ENCODE peak calls at places on chromosomes 2 and 18, in ten cellular contexts. One of them, this sample, is unnamed.

GRCh38 chr2:132757676-132758075 is 87.7 kb upstream of the LYPD1 start:
- DNase-seq in NCI-H345: no peak
- DNase-seq in endothelial cell: no peak
- DNase-seq in NCI-H1694 treated with DMSO at 0.1 percent for 48 hours: no peak
- DNase-seq in left lobe of liver: no peak
- DNase-seq in OCI-LY7: no peak
- DNase-seq in upper lobe of left lung: no peak
- DNase-seq in stromal cell of bone marrow: no peak
- DNase-seq in activated CD4-positive, CD25-positive, alpha-beta regulatory T cell treated with anti-CD3 and anti-CD28 coated beads, Interleukin-2, amount 50 U/mL, for 72 hours: no peak
- DNase-seq in HCT116: no peak
- DNase-seq in this sample: no peak

GRCh38 chr2:37917281-37918228 is 7.5 kb upstream of the RMDN2 start:
- DNase-seq in NCI-H345: no peak
- DNase-seq in endothelial cell: no peak
- DNase-seq in NCI-H1694 treated with DMSO at 0.1 percent for 48 hours: no peak
- DNase-seq in left lobe of liver: no peak
- DNase-seq in OCI-LY7: no peak
- DNase-seq in upper lobe of left lung: no peak
- DNase-seq in stromal cell of bone marrow: no peak
- DNase-seq in activated CD4-positive, CD25-positive, alpha-beta regulatory T cell treated with anti-CD3 and anti-CD28 coated beads, Interleukin-2, amount 50 U/mL, for 72 hours: no peak
- DNase-seq in HCT116: no peak
- DNase-seq in this sample: no peak

GRCh38 chr2:43634604-43635306 is 2.3 kb upstream of the PLEKHH2 start:
- DNase-seq in NCI-H345: peak; percentile 91
- DNase-seq in endothelial cell: no peak
- DNase-seq in NCI-H1694 treated with DMSO at 0.1 percent for 48 hours: no peak
- DNase-seq in left lobe of liver: no peak
- DNase-seq in OCI-LY7: peak; percentile 35
- DNase-seq in upper lobe of left lung: no peak
- DNase-seq in stromal cell of bone marrow: peak; percentile 87
- DNase-seq in activated CD4-positive, CD25-positive, alpha-beta regulatory T cell treated with anti-CD3 and anti-CD28 coated beads, Interleukin-2, amount 50 U/mL, for 72 hours: no peak
- DNase-seq in HCT116: no peak
- DNase-seq in this sample: no peak

GRCh38 chr2:45643543-45644542 is 7.6 kb upstream of the PRKCE start:
- DNase-seq in NCI-H345: peak; percentile 71
- DNase-seq in endothelial cell: peak; percentile 88
- DNase-seq in NCI-H1694 treated with DMSO at 0.1 percent for 48 hours: peak; percentile 59
- DNase-seq in left lobe of liver: peak; percentile 75
- DNase-seq in OCI-LY7: peak; percentile 70
- DNase-seq in upper lobe of left lung: peak; percentile 96
- DNase-seq in stromal cell of bone marrow: no peak
- DNase-seq in activated CD4-positive, CD25-positive, alpha-beta regulatory T cell treated with anti-CD3 and anti-CD28 coated beads, Interleukin-2, amount 50 U/mL, for 72 hours: peak; percentile 83
- DNase-seq in HCT116: no peak
- DNase-seq in this sample: peak; percentile 82

GRCh38 chr18:24397131-24397693 is 412 bp downstream of the OSBPL1A start:
- DNase-seq in NCI-H345: peak; percentile 78
- DNase-seq in endothelial cell: peak; percentile 48
- DNase-seq in NCI-H1694 treated with DMSO at 0.1 percent for 48 hours: peak; percentile 60
- DNase-seq in left lobe of liver: peak; percentile 60
- DNase-seq in OCI-LY7: peak; percentile 4
- DNase-seq in upper lobe of left lung: no peak
- DNase-seq in stromal cell of bone marrow: peak; percentile 63
- DNase-seq in activated CD4-positive, CD25-positive, alpha-beta regulatory T cell treated with anti-CD3 and anti-CD28 coated beads, Interleukin-2, amount 50 U/mL, for 72 hours: peak; percentile 34
- DNase-seq in HCT116: peak; percentile 45
- DNase-seq in this sample: peak; percentile 15

GRCh38 chr2:229330952-229331351 is 59.9 kb upstream of the PID1 start:
- DNase-seq in NCI-H345: no peak
- DNase-seq in endothelial cell: no peak
- DNase-seq in NCI-H1694 treated with DMSO at 0.1 percent for 48 hours: no peak
- DNase-seq in left lobe of liver: no peak
- DNase-seq in OCI-LY7: peak; percentile 60
- DNase-seq in upper lobe of left lung: no peak
- DNase-seq in stromal cell of bone marrow: no peak
- DNase-seq in activated CD4-positive, CD25-positive, alpha-beta regulatory T cell treated with anti-CD3 and anti-CD28 coated beads, Interleukin-2, amount 50 U/mL, for 72 hours: no peak
- DNase-seq in HCT116: no peak
- DNase-seq in this sample: peak; percentile 29

GRCh38 chr2:240457223-240458043 is 22.0 kb downstream of the GPC1 start:
- DNase-seq in NCI-H345: no peak
- DNase-seq in endothelial cell: no peak
- DNase-seq in NCI-H1694 treated with DMSO at 0.1 percent for 48 hours: no peak
- DNase-seq in left lobe of liver: no peak
- DNase-seq in OCI-LY7: no peak
- DNase-seq in upper lobe of left lung: peak; percentile 78
- DNase-seq in stromal cell of bone marrow: no peak
- DNase-seq in activated CD4-positive, CD25-positive, alpha-beta regulatory T cell treated with anti-CD3 and anti-CD28 coated beads, Interleukin-2, amount 50 U/mL, for 72 hours: no peak
- DNase-seq in HCT116: no peak
- DNase-seq in this sample: no peak

GRCh38 chr2:240997856-240998705 is at the start of gene SNED1:
- DNase-seq in NCI-H345: peak; percentile 71
- DNase-seq in endothelial cell: peak; percentile 77
- DNase-seq in NCI-H1694 treated with DMSO at 0.1 percent for 48 hours: no peak
- DNase-seq in left lobe of liver: peak; percentile 93
- DNase-seq in OCI-LY7: no peak
- DNase-seq in upper lobe of left lung: peak; percentile 96
- DNase-seq in stromal cell of bone marrow: peak; percentile 63
- DNase-seq in activated CD4-positive, CD25-positive, alpha-beta regulatory T cell treated with anti-CD3 and anti-CD28 coated beads, Interleukin-2, amount 50 U/mL, for 72 hours: peak; percentile 72
- DNase-seq in HCT116: peak; percentile 45
- DNase-seq in this sample: peak; percentile 85

GRCh38 chr2:226508683-226509082 is 290.9 kb downstream of the IRS1 start:
- DNase-seq in NCI-H345: no peak
- DNase-seq in endothelial cell: no peak
- DNase-seq in NCI-H1694 treated with DMSO at 0.1 percent for 48 hours: no peak
- DNase-seq in left lobe of liver: no peak
- DNase-seq in OCI-LY7: no peak
- DNase-seq in upper lobe of left lung: no peak
- DNase-seq in stromal cell of bone marrow: peak; percentile 58
- DNase-seq in activated CD4-positive, CD25-positive, alpha-beta regulatory T cell treated with anti-CD3 and anti-CD28 coated beads, Interleukin-2, amount 50 U/mL, for 72 hours: no peak
- DNase-seq in HCT116: no peak
- DNase-seq in this sample: no peak

GRCh38 chr2:160432633-160433032 is 61.0 kb downstream of the RBMS1 start:
- DNase-seq in NCI-H345: no peak
- DNase-seq in endothelial cell: no peak
- DNase-seq in NCI-H1694 treated with DMSO at 0.1 percent for 48 hours: no peak
- DNase-seq in left lobe of liver: no peak
- DNase-seq in OCI-LY7: no peak
- DNase-seq in upper lobe of left lung: no peak
- DNase-seq in stromal cell of bone marrow: no peak
- DNase-seq in activated CD4-positive, CD25-positive, alpha-beta regulatory T cell treated with anti-CD3 and anti-CD28 coated beads, Interleukin-2, amount 50 U/mL, for 72 hours: no peak
- DNase-seq in HCT116: peak; percentile 67
- DNase-seq in this sample: no peak

GRCh38 chr2:151315381-151315903 is 26.0 kb upstream of the NMI start:
- DNase-seq in NCI-H345: no peak
- DNase-seq in endothelial cell: no peak
- DNase-seq in NCI-H1694 treated with DMSO at 0.1 percent for 48 hours: no peak
- DNase-seq in left lobe of liver: no peak
- DNase-seq in OCI-LY7: no peak
- DNase-seq in upper lobe of left lung: no peak
- DNase-seq in stromal cell of bone marrow: peak; percentile 57
- DNase-seq in activated CD4-positive, CD25-positive, alpha-beta regulatory T cell treated with anti-CD3 and anti-CD28 coated beads, Interleukin-2, amount 50 U/mL, for 72 hours: no peak
- DNase-seq in HCT116: no peak
- DNase-seq in this sample: no peak

GRCh38 chr18:24763765-24764548 is 303.5 kb downstream of the HRH4 start:
- DNase-seq in NCI-H345: no peak
- DNase-seq in endothelial cell: no peak
- DNase-seq in NCI-H1694 treated with DMSO at 0.1 percent for 48 hours: no peak
- DNase-seq in left lobe of liver: no peak
- DNase-seq in OCI-LY7: no peak
- DNase-seq in upper lobe of left lung: no peak
- DNase-seq in stromal cell of bone marrow: peak; percentile 73
- DNase-seq in activated CD4-positive, CD25-positive, alpha-beta regulatory T cell treated with anti-CD3 and anti-CD28 coated beads, Interleukin-2, amount 50 U/mL, for 72 hours: no peak
- DNase-seq in HCT116: no peak
- DNase-seq in this sample: no peak

GRCh38 chr18:9539283-9539682 is 64.0 kb downstream of the RALBP1 start:
- DNase-seq in NCI-H345: no peak
- DNase-seq in endothelial cell: no peak
- DNase-seq in NCI-H1694 treated with DMSO at 0.1 percent for 48 hours: no peak
- DNase-seq in left lobe of liver: no peak
- DNase-seq in OCI-LY7: no peak
- DNase-seq in upper lobe of left lung: no peak
- DNase-seq in stromal cell of bone marrow: peak; percentile 29
- DNase-seq in activated CD4-positive, CD25-positive, alpha-beta regulatory T cell treated with anti-CD3 and anti-CD28 coated beads, Interleukin-2, amount 50 U/mL, for 72 hours: no peak
- DNase-seq in HCT116: no peak
- DNase-seq in this sample: no peak

GRCh38 chr2:70498054-70498453 is 55.6 kb downstream of the TGFA start:
- DNase-seq in NCI-H345: peak; percentile 23
- DNase-seq in endothelial cell: no peak
- DNase-seq in NCI-H1694 treated with DMSO at 0.1 percent for 48 hours: peak; percentile 78
- DNase-seq in left lobe of liver: no peak
- DNase-seq in OCI-LY7: peak; percentile 4
- DNase-seq in upper lobe of left lung: no peak
- DNase-seq in stromal cell of bone marrow: no peak
- DNase-seq in activated CD4-positive, CD25-positive, alpha-beta regulatory T cell treated with anti-CD3 and anti-CD28 coated beads, Interleukin-2, amount 50 U/mL, for 72 hours: no peak
- DNase-seq in HCT116: peak; percentile 28
- DNase-seq in this sample: peak; percentile 43

GRCh38 chr18:49322770-49323490 is 137.5 kb downstream of the DYM start:
- DNase-seq in NCI-H345: no peak
- DNase-seq in endothelial cell: no peak
- DNase-seq in NCI-H1694 treated with DMSO at 0.1 percent for 48 hours: no peak
- DNase-seq in left lobe of liver: no peak
- DNase-seq in OCI-LY7: no peak
- DNase-seq in upper lobe of left lung: no peak
- DNase-seq in stromal cell of bone marrow: no peak
- DNase-seq in activated CD4-positive, CD25-positive, alpha-beta regulatory T cell treated with anti-CD3 and anti-CD28 coated beads, Interleukin-2, amount 50 U/mL, for 72 hours: no peak
- DNase-seq in HCT116: no peak
- DNase-seq in this sample: no peak

GRCh38 chr18:47141289-47141688 is 9.0 kb downstream of the HDHD2 start:
- DNase-seq in NCI-H345: no peak
- DNase-seq in endothelial cell: no peak
- DNase-seq in NCI-H1694 treated with DMSO at 0.1 percent for 48 hours: no peak
- DNase-seq in left lobe of liver: no peak
- DNase-seq in OCI-LY7: no peak
- DNase-seq in upper lobe of left lung: no peak
- DNase-seq in stromal cell of bone marrow: no peak
- DNase-seq in activated CD4-positive, CD25-positive, alpha-beta regulatory T cell treated with anti-CD3 and anti-CD28 coated beads, Interleukin-2, amount 50 U/mL, for 72 hours: no peak
- DNase-seq in HCT116: no peak
- DNase-seq in this sample: no peak

GRCh38 chr2:44938287-44939073 is 3.0 kb upstream of the SIX3 start:
- DNase-seq in NCI-H345: peak; percentile 32
- DNase-seq in endothelial cell: no peak
- DNase-seq in NCI-H1694 treated with DMSO at 0.1 percent for 48 hours: no peak
- DNase-seq in left lobe of liver: no peak
- DNase-seq in OCI-LY7: no peak
- DNase-seq in upper lobe of left lung: peak; percentile 81
- DNase-seq in stromal cell of bone marrow: no peak
- DNase-seq in activated CD4-positive, CD25-positive, alpha-beta regulatory T cell treated with anti-CD3 and anti-CD28 coated beads, Interleukin-2, amount 50 U/mL, for 72 hours: no peak
- DNase-seq in HCT116: no peak
- DNase-seq in this sample: no peak

GRCh38 chr2:139825726-139826125 is 1045.5 kb upstream of the NXPH2 start:
- DNase-seq in NCI-H345: no peak
- DNase-seq in endothelial cell: no peak
- DNase-seq in NCI-H1694 treated with DMSO at 0.1 percent for 48 hours: peak; percentile 69
- DNase-seq in left lobe of liver: no peak
- DNase-seq in OCI-LY7: no peak
- DNase-seq in upper lobe of left lung: no peak
- DNase-seq in stromal cell of bone marrow: no peak
- DNase-seq in activated CD4-positive, CD25-positive, alpha-beta regulatory T cell treated with anti-CD3 and anti-CD28 coated beads, Interleukin-2, amount 50 U/mL, for 72 hours: no peak
- DNase-seq in HCT116: no peak
- DNase-seq in this sample: no peak

GRCh38 chr18:44789704-44790103 is 109.0 kb downstream of the SETBP1 start:
- DNase-seq in NCI-H345: no peak
- DNase-seq in endothelial cell: no peak
- DNase-seq in NCI-H1694 treated with DMSO at 0.1 percent for 48 hours: no peak
- DNase-seq in left lobe of liver: no peak
- DNase-seq in OCI-LY7: no peak
- DNase-seq in upper lobe of left lung: no peak
- DNase-seq in stromal cell of bone marrow: no peak
- DNase-seq in activated CD4-positive, CD25-positive, alpha-beta regulatory T cell treated with anti-CD3 and anti-CD28 coated beads, Interleukin-2, amount 50 U/mL, for 72 hours: no peak
- DNase-seq in HCT116: no peak
- DNase-seq in this sample: no peak

GRCh38 chr2:63662028-63662804 is 73.5 kb downstream of the MDH1 start:
- DNase-seq in NCI-H345: no peak
- DNase-seq in endothelial cell: no peak
- DNase-seq in NCI-H1694 treated with DMSO at 0.1 percent for 48 hours: no peak
- DNase-seq in left lobe of liver: no peak
- DNase-seq in OCI-LY7: no peak
- DNase-seq in upper lobe of left lung: no peak
- DNase-seq in stromal cell of bone marrow: no peak
- DNase-seq in activated CD4-positive, CD25-positive, alpha-beta regulatory T cell treated with anti-CD3 and anti-CD28 coated beads, Interleukin-2, amount 50 U/mL, for 72 hours: no peak
- DNase-seq in HCT116: no peak
- DNase-seq in this sample: no peak

GRCh38 chr2:239129147-239129896 is 271.5 kb downstream of the HDAC4 start:
- DNase-seq in NCI-H345: no peak
- DNase-seq in endothelial cell: no peak
- DNase-seq in NCI-H1694 treated with DMSO at 0.1 percent for 48 hours: no peak
- DNase-seq in left lobe of liver: no peak
- DNase-seq in OCI-LY7: no peak
- DNase-seq in upper lobe of left lung: no peak
- DNase-seq in stromal cell of bone marrow: no peak
- DNase-seq in activated CD4-positive, CD25-positive, alpha-beta regulatory T cell treated with anti-CD3 and anti-CD28 coated beads, Interleukin-2, amount 50 U/mL, for 72 hours: no peak
- DNase-seq in HCT116: no peak
- DNase-seq in this sample: no peak

GRCh38 chr18:12638634-12639124 is 19.2 kb downstream of the SPIRE1 start:
- DNase-seq in NCI-H345: no peak
- DNase-seq in endothelial cell: no peak
- DNase-seq in NCI-H1694 treated with DMSO at 0.1 percent for 48 hours: no peak
- DNase-seq in left lobe of liver: no peak
- DNase-seq in OCI-LY7: no peak
- DNase-seq in upper lobe of left lung: no peak
- DNase-seq in stromal cell of bone marrow: no peak
- DNase-seq in activated CD4-positive, CD25-positive, alpha-beta regulatory T cell treated with anti-CD3 and anti-CD28 coated beads, Interleukin-2, amount 50 U/mL, for 72 hours: no peak
- DNase-seq in HCT116: no peak
- DNase-seq in this sample: no peak

GRCh38 chr18:69067048-69067447 is 269.2 kb downstream of the CCDC102B start:
- DNase-seq in NCI-H345: no peak
- DNase-seq in endothelial cell: no peak
- DNase-seq in NCI-H1694 treated with DMSO at 0.1 percent for 48 hours: no peak
- DNase-seq in left lobe of liver: no peak
- DNase-seq in OCI-LY7: no peak
- DNase-seq in upper lobe of left lung: no peak
- DNase-seq in stromal cell of bone marrow: no peak
- DNase-seq in activated CD4-positive, CD25-positive, alpha-beta regulatory T cell treated with anti-CD3 and anti-CD28 coated beads, Interleukin-2, amount 50 U/mL, for 72 hours: no peak
- DNase-seq in HCT116: no peak
- DNase-seq in this sample: no peak

GRCh38 chr18:57060814-57061213 is 86.1 kb upstream of the BOD1L2 start:
- DNase-seq in NCI-H345: no peak
- DNase-seq in endothelial cell: no peak
- DNase-seq in NCI-H1694 treated with DMSO at 0.1 percent for 48 hours: no peak
- DNase-seq in left lobe of liver: no peak
- DNase-seq in OCI-LY7: no peak
- DNase-seq in upper lobe of left lung: no peak
- DNase-seq in stromal cell of bone marrow: no peak
- DNase-seq in activated CD4-positive, CD25-positive, alpha-beta regulatory T cell treated with anti-CD3 and anti-CD28 coated beads, Interleukin-2, amount 50 U/mL, for 72 hours: no peak
- DNase-seq in HCT116: no peak
- DNase-seq in this sample: no peak

GRCh38 chr18:58805482-58806187 is 59.0 kb upstream of the ZNF532 start:
- DNase-seq in NCI-H345: peak; percentile 86
- DNase-seq in endothelial cell: no peak
- DNase-seq in NCI-H1694 treated with DMSO at 0.1 percent for 48 hours: no peak
- DNase-seq in left lobe of liver: no peak
- DNase-seq in OCI-LY7: no peak
- DNase-seq in upper lobe of left lung: no peak
- DNase-seq in stromal cell of bone marrow: no peak
- DNase-seq in activated CD4-positive, CD25-positive, alpha-beta regulatory T cell treated with anti-CD3 and anti-CD28 coated beads, Interleukin-2, amount 50 U/mL, for 72 hours: no peak
- DNase-seq in HCT116: no peak
- DNase-seq in this sample: no peak

GRCh38 chr18:46071894-46072867 is at the start of gene PSTPIP2:
- DNase-seq in NCI-H345: peak; percentile 29
- DNase-seq in endothelial cell: peak; percentile 62
- DNase-seq in NCI-H1694 treated with DMSO at 0.1 percent for 48 hours: no peak
- DNase-seq in left lobe of liver: peak; percentile 75
- DNase-seq in OCI-LY7: no peak
- DNase-seq in upper lobe of left lung: peak; percentile 93
- DNase-seq in stromal cell of bone marrow: no peak
- DNase-seq in activated CD4-positive, CD25-positive, alpha-beta regulatory T cell treated with anti-CD3 and anti-CD28 coated beads, Interleukin-2, amount 50 U/mL, for 72 hours: peak; percentile 62
- DNase-seq in HCT116: peak; percentile 22
- DNase-seq in this sample: peak; percentile 29